ENCODE peak calls at places on chromosome 4, in five cellular contexts. Q, B, A, H and O are unnamed samples.

GRCh38 chr4:120725639-120726585 is 196.6 kb downstream of the PRDM5 start:
- DNase-seq in Q (no peak), B (no peak), A (no peak), H (no peak), O (no peak)

GRCh38 chr4:122673252-122673651 is 52.4 kb upstream of the IL21 start:
- DNase-seq in Q (no peak), B (no peak), A (no peak), H (no peak), O (no peak)

GRCh38 chr4:175147233-175147632 is 229.1 kb downstream of the ADAM29 start:
- DNase-seq in Q (no peak), B (no peak), A (no peak), H (no peak), O (no peak)

GRCh38 chr4:55554453-55555030 is 7.8 kb upstream of the CLOCK start:
- DNase-seq in Q (no peak), B (no peak), A (peak; percentile 37), H (no peak), O (no peak)

GRCh38 chr4:123304151-123305021 is 92.2 kb upstream of the SPRY1 start:
- DNase-seq in Q (no peak), B (no peak), A (no peak), H (no peak), O (no peak)

GRCh38 chr4:74548561-74548960 is 103.6 kb downstream of the AREG start:
- DNase-seq in Q (no peak), B (no peak), A (no peak), H (no peak), O (no peak)

GRCh38 chr4:8035371-8035780 is 95.7 kb upstream of the AFAP1 start:
- DNase-seq in Q (no peak), B (no peak), A (no peak), H (no peak), O (no peak)

GRCh38 chr4:111678466-111678865 is 466.8 kb upstream of the FAM241A start:
- DNase-seq in Q (peak; percentile 51), B (no peak), A (no peak), H (no peak), O (no peak)